ENCODE peak calls at places on chromosomes 16 and 17, in eight cellular contexts. Z is kidney epithelial cell, K is prostate gland, R is pancreas, P is GM12864, O is lung, L is transverse colon, D is AG10803. C is an unnamed sample.

GRCh38 chr17:4229627-4230026 is 34.2 kb downstream of the ANKFY1 start:
- DNase-seq in Z (no peak), K (peak), R (no peak), P (no peak), O (no peak), L (peak), D (peak), C (peak)

GRCh38 chr16:12016166-12016947 is 39.8 kb downstream of the SNX29 start:
- DNase-seq in Z (no peak), K (no peak), R (no peak), P (no peak), O (no peak), L (no peak), D (peak), C (peak)

GRCh38 chr16:27222499-27223225 is 19.3 kb downstream of the KDM8 start:
- DNase-seq in Z (no peak), K (no peak), R (no peak), P (no peak), O (no peak), L (peak), D (peak), C (no peak)

GRCh38 chr16:17647879-17648649 is 177.3 kb upstream of the XYLT1 start:
- DNase-seq in Z (no peak), K (no peak), R (no peak), P (no peak), O (no peak), L (no peak), D (no peak), C (no peak)

GRCh38 chr17:82239926-82240505 is 11.2 kb downstream of the SLC16A3 start:
- DNase-seq in Z (no peak), K (no peak), R (no peak), P (no peak), O (no peak), L (no peak), D (no peak), C (no peak)

GRCh38 chr16:48223490-48223889 is 20.6 kb upstream of the LONP2 start:
- DNase-seq in Z (no peak), K (no peak), R (no peak), P (no peak), O (no peak), L (no peak), D (no peak), C (no peak)

GRCh38 chr16:17229766-17230165 is 241.0 kb downstream of the XYLT1 start:
- DNase-seq in Z (no peak), K (no peak), R (no peak), P (no peak), O (no peak), L (no peak), D (peak), C (peak)

GRCh38 chr17:36940313-36941264 is 3.3 kb downstream of the LHX1 start:
- DNase-seq in Z (no peak), K (no peak), R (no peak), P (no peak), O (no peak), L (no peak), D (no peak), C (no peak)

GRCh38 chr16:30369091-30369937 is 980 bp downstream of the TBC1D10B start:
- DNase-seq in Z (no peak), K (no peak), R (no peak), P (no peak), O (no peak), L (no peak), D (no peak), C (no peak)

GRCh38 chr16:23999663-24000062 is 163.9 kb downstream of the PRKCB start:
- DNase-seq in Z (no peak), K (no peak), R (no peak), P (no peak), O (no peak), L (no peak), D (no peak), C (no peak)

GRCh38 chr17:44749076-44750020 is 9.4 kb upstream of the ADAM11 start:
- DNase-seq in Z (no peak), K (no peak), R (no peak), P (no peak), O (no peak), L (no peak), D (no peak), C (no peak)

GRCh38 chr17:41211845-41212466 is 14.5 kb upstream of the KRTAP9-2 start:
- DNase-seq in Z (peak), K (no peak), R (no peak), P (no peak), O (no peak), L (peak), D (peak), C (peak)

GRCh38 chr16:67648764-67649407 is 3.9 kb downstream of the CARMIL2 start:
- DNase-seq in Z (no peak), K (no peak), R (no peak), P (no peak), O (no peak), L (no peak), D (no peak), C (no peak)

GRCh38 chr16:27640277-27640600 is 90.3 kb downstream of the KATNIP start:
- DNase-seq in Z (no peak), K (no peak), R (no peak), P (no peak), O (no peak), L (no peak), D (no peak), C (no peak)

GRCh38 chr16:70520612-70521297 is 2.6 kb downstream of the COG4 start:
- DNase-seq in Z (no peak), K (no peak), R (no peak), P (no peak), O (no peak), L (no peak), D (peak), C (no peak)

DNA sequence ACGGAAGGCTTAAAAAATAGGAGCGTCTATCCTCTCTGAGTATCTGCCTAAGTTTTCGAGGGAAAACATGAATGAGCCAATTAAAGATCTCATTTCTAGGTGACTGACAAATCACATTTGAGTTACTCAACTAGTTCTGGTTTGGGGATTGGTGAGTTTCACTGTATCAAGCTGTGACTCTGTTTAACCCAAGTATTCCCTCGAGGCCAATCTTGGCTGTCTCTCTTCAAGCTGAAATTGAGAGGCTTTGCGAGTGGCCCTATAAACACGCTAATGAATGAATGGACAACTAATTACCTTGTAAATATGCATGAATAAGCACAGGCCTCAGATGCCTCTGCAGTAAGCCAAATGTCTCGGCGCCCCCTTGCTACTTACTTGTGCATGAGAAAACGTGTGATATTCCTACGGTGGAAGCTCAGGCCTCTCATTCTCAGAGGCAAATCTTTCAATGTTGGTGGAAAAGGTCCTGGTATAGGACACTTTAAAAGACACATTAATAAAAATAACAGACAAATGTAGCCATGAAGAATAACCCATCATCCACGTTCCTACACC is 450.2 kb upstream of the PSMD7 start:
- DNase-seq in Z (no peak), K (no peak), R (no peak), P (no peak), O (no peak), L (no peak), D (no peak), C (no peak)
- TF ChIP-seq CTCF in Z (no peak), K (no peak), R (no peak), P (no peak), O (no peak), L (no peak), D (no peak), C (no peak)

GRCh38 chr17:79365361-79365760 is 245.5 kb downstream of the RBFOX3 start:
- DNase-seq in Z (no peak), K (no peak), R (no peak), P (no peak), O (no peak), L (no peak), D (no peak), C (no peak)
- TF ChIP-seq CTCF in Z (no peak), K (no peak), R (no peak), P (no peak), O (no peak), L (no peak), D (no peak), C (no peak)

GRCh38 chr16:49701867-49702494 is 153.9 kb downstream of the ZNF423 start:
- DNase-seq in Z (no peak), K (peak), R (no peak), P (no peak), O (peak), L (peak), D (peak), C (no peak)

GRCh38 chr16:49703494-49703893 is 152.4 kb downstream of the ZNF423 start:
- DNase-seq in Z (no peak), K (no peak), R (no peak), P (no peak), O (no peak), L (no peak), D (no peak), C (no peak)

GRCh38 chr16:49706620-49707355 is 149.1 kb downstream of the ZNF423 start:
- DNase-seq in Z (no peak), K (no peak), R (no peak), P (no peak), O (no peak), L (no peak), D (no peak), C (no peak)

GRCh38 chr16:49700928-49701685 is 154.8 kb downstream of the ZNF423 start:
- DNase-seq in Z (no peak), K (no peak), R (no peak), P (no peak), O (no peak), L (no peak), D (no peak), C (no peak)

DNA sequence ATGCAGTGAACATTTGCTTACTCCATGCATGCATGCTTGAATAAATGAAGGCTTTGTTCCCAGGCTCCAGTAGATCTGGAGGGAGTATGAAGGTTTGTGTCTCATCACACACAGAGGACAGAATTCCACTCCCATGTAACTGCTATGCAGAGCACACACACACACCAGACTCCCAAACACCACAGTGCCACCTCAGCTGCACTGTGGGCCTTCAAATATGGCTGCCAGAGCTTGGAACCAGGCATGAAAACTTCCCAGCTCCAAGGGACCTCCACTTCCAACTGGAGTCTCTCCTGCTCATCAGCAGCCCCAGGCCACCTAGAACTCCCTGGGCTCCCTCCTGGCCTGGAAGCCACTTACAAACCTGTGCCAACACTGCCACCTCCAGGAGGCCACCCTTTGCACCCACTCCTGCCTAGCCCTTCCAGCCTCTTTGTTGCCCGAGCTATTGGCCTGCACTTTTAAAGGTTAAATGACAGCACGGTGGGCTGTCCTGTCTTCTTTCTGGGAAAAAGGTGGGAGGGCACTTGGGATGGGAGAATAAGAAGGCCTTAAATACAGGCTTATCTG is 151.2 kb downstream of the ZNF423 start:
- DNase-seq in Z (no peak), K (no peak), R (no peak), P (peak), O (no peak), L (no peak), D (no peak), C (no peak)
- TF ChIP-seq CTCF in Z (no peak), K (no peak), R (no peak), P (peak), O (no peak), L (no peak), D (no peak), C (no peak)

DNA sequence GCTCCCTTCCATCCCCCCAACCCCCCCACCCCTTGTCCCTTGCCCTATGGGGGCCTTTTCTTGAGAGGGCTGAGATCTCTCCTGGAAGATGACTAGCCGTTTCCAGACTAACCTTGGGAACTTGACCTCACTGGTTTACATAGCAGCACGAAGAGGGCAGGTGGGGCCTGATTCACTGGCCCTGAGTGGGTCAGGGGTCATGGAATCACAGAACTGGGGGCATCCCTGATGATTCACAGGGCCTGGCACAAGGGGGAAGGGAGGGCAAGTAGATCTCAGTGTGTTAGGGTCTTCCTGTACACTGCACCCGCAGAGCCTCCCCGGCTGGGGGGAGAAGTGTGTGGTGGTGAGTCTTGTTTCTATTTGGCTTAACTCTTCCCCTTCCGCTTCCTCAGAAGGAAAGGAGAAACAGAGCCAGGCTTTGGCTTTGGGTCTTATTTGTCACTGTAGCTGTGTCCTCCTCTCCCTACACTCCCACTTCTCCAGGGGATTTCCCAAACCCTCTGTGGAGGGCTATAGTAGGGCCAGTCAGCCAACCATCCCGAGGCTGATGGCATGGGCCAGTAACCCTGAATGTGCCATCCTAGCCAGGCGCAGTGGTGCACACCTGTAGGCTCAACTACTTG is 3.7 kb downstream of the STARD3 start:
- DNase-seq in Z (no peak), K (no peak), R (no peak), P (no peak), O (no peak), L (no peak), D (no peak), C (no peak)
- TF ChIP-seq CTCF in Z (no peak), K (no peak), R (no peak), P (no peak), O (no peak), L (no peak), D (no peak), C (no peak)